ENCODE peak calls at places on chromosomes 13 and 19, in six cellular contexts. Y is IMR-90, F is H1, D is H9, G is trophoblast cell, O is mesenchymal stem cell. U is an unnamed sample.

GRCh38 chr13:87953381-87953780 is 282.2 kb downstream of the SLITRK5 start:
- DNase-seq in Y (no peak), F (no peak), D (no peak), G (no peak), O (no peak), U (no peak)

GRCh38 chr19:56111601-56112312 is 9.3 kb downstream of the ZNF787 start:
- DNase-seq in Y (no peak), F (no peak), D (no peak), G (peak), O (no peak), U (no peak)

GRCh38 chr19:39277598-39277997 is 9.4 kb downstream of the IFNL2 start:
- DNase-seq in Y (no peak), F (no peak), D (no peak), G (peak), O (peak), U (no peak)

GRCh38 chr13:39768962-39769361 is 113.5 kb downstream of the COG6 start:
- DNase-seq in Y (no peak), F (no peak), D (no peak), G (no peak), O (no peak), U (no peak)

GRCh38 chr19:52665529-52665928 is 27.4 kb upstream of the ZNF83 start:
- DNase-seq in Y (peak), F (no peak), D (no peak), G (peak), O (peak), U (no peak)

GRCh38 chr13:46542833-46543232 is 10.1 kb upstream of the LRCH1 start:
- DNase-seq in Y (no peak), F (no peak), D (no peak), G (no peak), O (no peak), U (no peak)

GRCh38 chr19:45267296-45267695 is 16.2 kb downstream of the MARK4 start:
- DNase-seq in Y (no peak), F (no peak), D (no peak), G (peak), O (no peak), U (no peak)

GRCh38 chr13:85170372-85170771 is 628.8 kb downstream of the SLITRK6 start:
- DNase-seq in Y (no peak), F (no peak), D (no peak), G (no peak), O (no peak), U (no peak)

GRCh38 chr19:28644261-28644660 is 568.7 kb downstream of the UQCRFS1 start:
- DNase-seq in Y (no peak), F (no peak), D (no peak), G (no peak), O (peak), U (no peak)

GRCh38 chr13:80084086-80084676 is 256.7 kb downstream of the SPRY2 start:
- DNase-seq in Y (peak), F (no peak), D (no peak), G (peak), O (peak), U (no peak)

GRCh38 chr19:58154287-58154678 is 3.7 kb upstream of the ZNF329 start:
- DNase-seq in Y (peak), F (no peak), D (peak), G (peak), O (peak), U (no peak)

GRCh38 chr19:28846094-28846812 is 366.7 kb downstream of the UQCRFS1 start:
- DNase-seq in Y (no peak), F (no peak), D (no peak), G (no peak), O (no peak), U (no peak)

GRCh38 chr19:16262618-16263017 is 62.0 kb upstream of the KLF2 start:
- DNase-seq in Y (no peak), F (no peak), D (no peak), G (no peak), O (no peak), U (no peak)

GRCh38 chr13:101626925-101627555 is 174.6 kb downstream of the ITGBL1 start:
- DNase-seq in Y (peak), F (no peak), D (no peak), G (no peak), O (peak), U (no peak)

GRCh38 chr19:57664269-57665127 is 4.2 kb upstream of the ZSCAN4 start:
- DNase-seq in Y (peak), F (peak), D (peak), G (peak), O (peak), U (peak)

GRCh38 chr19:56348289-56348877 is 33.7 kb upstream of the ZSCAN5A start:
- DNase-seq in Y (no peak), F (peak), D (no peak), G (peak), O (peak), U (no peak)

GRCh38 chr19:4983346-4984105 is 14.6 kb downstream of the KDM4B start:
- DNase-seq in Y (no peak), F (no peak), D (no peak), G (no peak), O (no peak), U (no peak)

GRCh38 chr19:55618426-55618825 is 5.9 kb downstream of the ZNF784 start:
- DNase-seq in Y (no peak), F (no peak), D (no peak), G (no peak), O (no peak), U (no peak)

GRCh38 chr19:2492870-2493269 is 16.9 kb downstream of the GADD45B start:
- DNase-seq in Y (no peak), F (no peak), D (no peak), G (no peak), O (no peak), U (no peak)

GRCh38 chr19:30784850-30785459 is 412.8 kb downstream of the ZNF536 start:
- DNase-seq in Y (peak), F (peak), D (peak), G (peak), O (peak), U (peak)

GRCh38 chr19:51687791-51688664 is 5.1 kb upstream of the SPACA6 start:
- DNase-seq in Y (peak), F (peak), D (peak), G (peak), O (peak), U (no peak)

GRCh38 chr19:17515408-17516149 is 4.1 kb downstream of the PGLS start:
- DNase-seq in Y (no peak), F (no peak), D (no peak), G (peak), O (no peak), U (no peak)

GRCh38 chr13:33079960-33080359 is 63.7 kb downstream of the KL start:
- DNase-seq in Y (no peak), F (no peak), D (no peak), G (no peak), O (no peak), U (no peak)

GRCh38 chr13:98576215-98576945 is 527 bp downstream of the STK24 start:
- DNase-seq in Y (no peak), F (no peak), D (no peak), G (no peak), O (no peak), U (peak)

GRCh38 chr19:1632462-1633268 is 19.8 kb downstream of the TCF3 start:
- DNase-seq in Y (no peak), F (no peak), D (no peak), G (no peak), O (no peak), U (no peak)

GRCh38 chr13:46660408-46660807 is 107.4 kb downstream of the LRCH1 start:
- DNase-seq in Y (no peak), F (no peak), D (no peak), G (no peak), O (no peak), U (no peak)

GRCh38 chr13:109426690-109426990 is 359.7 kb downstream of the IRS2 start:
- DNase-seq in Y (no peak), F (no peak), D (no peak), G (no peak), O (no peak), U (no peak)

GRCh38 chr13:94233401-94233800 is 246.1 kb downstream of the DCT start:
- DNase-seq in Y (peak), F (no peak), D (no peak), G (peak), O (peak), U (no peak)

GRCh38 chr19:42092350-42092749 is 16.4 kb downstream of the ZNF574 start:
- DNase-seq in Y (no peak), F (peak), D (peak), G (no peak), O (no peak), U (no peak)

GRCh38 chr13:111202149-111202548 is 87.0 kb downstream of the ARHGEF7 start:
- DNase-seq in Y (no peak), F (no peak), D (no peak), G (no peak), O (no peak), U (no peak)

GRCh38 chr19:49343127-49343526 is 7.9 kb downstream of the CD37 start:
- DNase-seq in Y (no peak), F (no peak), D (no peak), G (no peak), O (no peak), U (no peak)

GRCh38 chr19:39858541-39858940 is 12.4 kb upstream of the FBL start:
- DNase-seq in Y (peak), F (no peak), D (peak), G (no peak), O (no peak), U (no peak)

GRCh38 chr13:58085819-58086218 is 454.3 kb downstream of the PCDH17 start:
- DNase-seq in Y (no peak), F (no peak), D (no peak), G (no peak), O (no peak), U (no peak)

GRCh38 chr13:63497601-63498000 is 2082.0 kb upstream of the PCDH20 start:
- DNase-seq in Y (peak), F (no peak), D (no peak), G (no peak), O (peak), U (no peak)

GRCh38 chr13:51681037-51681678 is 96.9 kb downstream of the WDFY2 start:
- DNase-seq in Y (peak), F (no peak), D (no peak), G (peak), O (peak), U (no peak)

GRCh38 chr19:35544110-35544802 is 1.2 kb upstream of the TMEM147 start:
- DNase-seq in Y (no peak), F (no peak), D (no peak), G (no peak), O (no peak), U (no peak)

GRCh38 chr19:35545001-35545854 is at the start of gene TMEM147:
- DNase-seq in Y (peak), F (peak), D (peak), G (peak), O (peak), U (peak)

GRCh38 chr19:35545855-35546381 is 492 bp downstream of the TMEM147 start:
- DNase-seq in Y (no peak), F (no peak), D (no peak), G (peak), O (peak), U (no peak)

GRCh38 chr19:35542209-35542608 is 3.2 kb upstream of the TMEM147 start:
- DNase-seq in Y (no peak), F (no peak), D (no peak), G (no peak), O (no peak), U (no peak)

DNA sequence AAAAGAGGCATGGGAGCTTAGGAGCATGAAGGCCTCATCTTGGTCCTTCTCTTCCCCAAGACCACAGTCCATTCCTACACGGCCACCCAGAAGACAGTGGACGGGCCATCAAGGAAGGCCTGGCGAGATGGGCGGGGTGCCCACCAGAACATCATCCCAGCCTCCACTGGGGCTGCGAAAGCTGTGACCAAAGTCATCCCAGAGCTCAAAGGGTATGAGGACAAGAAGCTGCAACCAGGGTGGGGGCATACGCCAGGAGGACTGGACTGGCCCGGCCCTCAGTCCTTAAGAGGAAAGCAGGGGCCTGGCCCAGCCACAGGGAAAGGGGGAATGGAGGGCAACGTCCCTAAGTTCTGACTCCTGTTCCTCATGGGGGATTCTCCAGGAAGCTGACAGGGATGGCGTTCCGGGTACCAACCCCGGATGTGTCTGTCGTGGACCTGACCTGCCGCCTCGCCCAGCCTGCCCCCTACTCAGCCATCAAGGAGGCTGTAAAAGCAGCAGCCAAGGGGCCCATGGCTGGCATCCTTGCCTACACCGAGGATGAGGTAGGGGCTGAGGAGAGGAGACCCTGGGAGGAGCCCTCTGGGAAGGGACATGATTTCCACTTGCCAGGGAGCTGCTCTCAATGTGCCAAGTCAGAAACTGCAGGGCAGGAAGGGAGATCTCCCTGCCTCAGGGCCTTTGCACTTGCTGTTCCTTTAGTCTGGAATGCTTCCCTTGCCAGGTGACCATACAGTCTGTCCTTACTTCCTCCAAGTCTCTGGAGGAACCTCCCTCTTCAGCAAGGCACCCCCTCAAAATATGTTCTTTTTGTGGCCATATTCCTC is 1.9 kb upstream of the TMEM147 start:
- DNase-seq in Y (no peak), F (no peak), D (no peak), G (no peak), O (no peak), U (no peak)
- H3K14ac ChIP-seq in Y (no peak), F (no peak), D (no peak), G (no peak), O (no peak), U (no peak)

GRCh38 chr13:82206241-82206640 is 1676.0 kb downstream of the SLITRK1 start:
- DNase-seq in Y (no peak), F (no peak), D (no peak), G (no peak), O (no peak), U (no peak)
- H3K27ac ChIP-seq in Y (no peak), F (no peak), D (no peak), G (no peak), O (no peak), U (no peak)

DNA sequence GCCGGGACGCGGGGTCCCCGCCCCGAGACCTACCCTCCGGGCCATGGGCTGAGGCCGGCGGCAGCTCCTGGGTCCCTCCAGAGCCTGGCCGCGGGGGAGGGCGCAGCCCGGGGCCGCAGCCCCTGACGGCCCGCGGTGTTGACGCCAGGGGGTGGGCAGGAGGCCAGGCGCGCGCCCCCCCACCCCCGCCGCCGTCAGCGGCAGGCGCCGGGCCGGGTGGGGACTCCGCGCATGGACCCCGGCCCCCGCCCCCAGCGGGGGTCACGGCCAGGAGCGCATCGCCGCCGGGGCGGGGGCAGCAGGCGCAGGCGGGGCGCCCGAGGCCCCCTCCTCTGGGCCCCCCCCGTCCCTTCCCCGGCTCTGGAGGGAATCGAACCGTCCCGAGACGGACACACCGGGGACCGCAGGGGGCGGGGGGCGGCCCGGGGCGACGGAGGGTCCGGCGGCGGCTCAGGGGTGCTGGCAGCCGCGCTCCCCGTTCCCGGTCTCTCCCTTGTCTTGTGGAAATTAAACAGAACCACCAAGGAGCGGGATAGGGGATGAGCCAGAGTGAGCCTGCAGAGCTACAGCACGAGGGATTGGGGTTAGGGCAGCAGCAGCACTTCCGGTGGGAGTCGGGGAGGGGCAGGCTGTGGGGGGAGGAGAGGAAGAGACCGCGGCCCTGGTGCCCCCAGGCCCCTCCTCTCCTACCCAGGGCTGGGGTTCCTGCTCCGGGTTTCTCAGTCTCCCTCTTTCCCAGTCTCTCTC is at the start of gene MEIS3:
- DNase-seq in Y (no peak), F (peak), D (no peak), G (no peak), O (no peak), U (no peak)
- H3K18ac ChIP-seq in Y (peak), F (peak), D (no peak), G (no peak), O (peak), U (peak)

GRCh38 chr19:37718357-37718756 is 1.2 kb downstream of the ZNF607 start:
- DNase-seq in Y (no peak), F (no peak), D (no peak), G (no peak), O (peak), U (no peak)

GRCh38 chr19:37719927-37720265 is 335 bp upstream of the ZNF607 start:
- DNase-seq in Y (no peak), F (no peak), D (no peak), G (no peak), O (no peak), U (no peak)

GRCh38 chr19:37719111-37719926 is at the start of gene ZNF607:
- DNase-seq in Y (peak), F (peak), D (peak), G (peak), O (peak), U (peak)

GRCh38 chr19:37716140-37716539 is 3.4 kb downstream of the ZNF607 start:
- DNase-seq in Y (no peak), F (no peak), D (no peak), G (no peak), O (no peak), U (no peak)
- H3K14ac ChIP-seq in Y (no peak), F (no peak), D (no peak), G (no peak), O (no peak), U (no peak)

DNA sequence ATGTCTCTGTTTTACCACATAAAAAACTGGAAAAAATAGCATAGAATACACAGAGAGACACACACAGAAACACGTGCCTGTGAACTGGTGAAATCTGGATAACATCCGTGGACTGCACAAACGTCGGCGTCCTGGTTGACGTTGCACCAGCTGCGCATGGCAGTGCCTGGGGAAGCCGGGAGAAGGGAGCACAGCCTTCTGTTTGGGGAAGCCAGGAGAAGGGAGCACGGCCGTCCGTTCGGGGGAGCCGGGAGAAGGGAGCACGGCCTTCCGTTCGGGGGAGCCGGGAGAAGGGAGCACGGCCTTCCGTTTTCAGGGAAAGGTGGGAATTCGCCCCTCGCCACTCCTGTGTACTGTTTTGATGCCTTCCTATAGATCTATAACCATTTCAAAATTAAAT is 63.8 kb upstream of the C13orf46 start:
- DNase-seq in Y (no peak), F (no peak), D (no peak), G (no peak), O (no peak), U (no peak)
- H3K27ac ChIP-seq in Y (no peak), F (no peak), D (no peak), G (no peak), O (no peak), U (no peak)